ENCODE peak calls at places on chromosomes 6 and 20, in eight cellular contexts. P is adrenal gland; V is effector CD4-positive, alpha-beta T cell; Y is NCI-H226; B is GM19239; J is EL; T is Daoy; X is RWPE2. G is an unnamed sample.

GRCh38 chr6:129609635-129610034 is 100.3 kb downstream of the ARHGAP18 start:
- DNase-seq in P (no peak), V (no peak), Y (no peak), B (no peak), J (no peak), T (no peak), X (no peak), G (no peak)

GRCh38 chr6:153140299-153140698 is 9.2 kb upstream of the RGS17 start:
- DNase-seq in P (no peak), V (no peak), Y (no peak), B (no peak), J (no peak), T (no peak), X (no peak), G (no peak)

GRCh38 chr6:42644211-42644610 is 78.2 kb downstream of the PRPH2 start:
- DNase-seq in P (no peak), V (no peak), Y (no peak), B (no peak), J (no peak), T (no peak), X (no peak), G (no peak)

GRCh38 chr6:131756039-131756438 is 45.2 kb upstream of the CTAGE9 start:
- DNase-seq in P (no peak), V (no peak), Y (no peak), B (no peak), J (peak), T (no peak), X (no peak), G (no peak)

GRCh38 chr6:50653253-50653652 is 60.1 kb upstream of the TFAP2D start:
- DNase-seq in P (no peak), V (no peak), Y (no peak), B (no peak), J (no peak), T (no peak), X (no peak), G (no peak)

GRCh38 chr6:31763617-31763940 is 1.1 kb downstream of the SAPCD1 start:
- DNase-seq in P (no peak), V (no peak), Y (peak), B (no peak), J (peak), T (no peak), X (no peak), G (peak)

GRCh38 chr6:142850653-142851434 is 94.1 kb downstream of the HIVEP2 start:
- DNase-seq in P (no peak), V (peak), Y (peak), B (no peak), J (peak), T (peak), X (no peak), G (peak)

GRCh38 chr20:10040070-10040970 is 5.5 kb downstream of the ANKEF1 start:
- DNase-seq in P (no peak), V (no peak), Y (peak), B (no peak), J (peak), T (peak), X (no peak), G (peak)

GRCh38 chr20:41618807-41619294 is 674 bp upstream of the CHD6 start:
- DNase-seq in P (no peak), V (no peak), Y (no peak), B (no peak), J (peak), T (no peak), X (no peak), G (peak)

GRCh38 chr6:29926081-29926794 is 16.1 kb upstream of the HLA-A start:
- DNase-seq in P (no peak), V (no peak), Y (no peak), B (no peak), J (no peak), T (no peak), X (no peak), G (no peak)

GRCh38 chr6:14068133-14068532 is 49.4 kb upstream of the CD83 start:
- DNase-seq in P (no peak), V (no peak), Y (peak), B (no peak), J (peak), T (peak), X (no peak), G (peak)

GRCh38 chr6:28635547-28636158 is 110.0 kb downstream of the GPX5 start:
- DNase-seq in P (no peak), V (no peak), Y (no peak), B (no peak), J (no peak), T (peak), X (no peak), G (no peak)

GRCh38 chr20:3000852-3001523 is 42.4 kb upstream of the GNRH2 start:
- DNase-seq in P (no peak), V (no peak), Y (no peak), B (no peak), J (peak), T (peak), X (no peak), G (peak)

GRCh38 chr6:145137425-145137824 is 597.9 kb downstream of the EPM2A start:
- DNase-seq in P (no peak), V (no peak), Y (no peak), B (no peak), J (peak), T (no peak), X (no peak), G (no peak)

GRCh38 chr6:115773741-115774140 is 286.9 kb downstream of the FRK start:
- DNase-seq in P (no peak), V (no peak), Y (no peak), B (no peak), J (no peak), T (no peak), X (no peak), G (no peak)

GRCh38 chr6:22906091-22906549 is 336.8 kb downstream of the HDGFL1 start:
- DNase-seq in P (no peak), V (no peak), Y (peak), B (no peak), J (peak), T (peak), X (no peak), G (peak)

GRCh38 chr20:62782149-62782892 is 14.0 kb upstream of the MRGBP start:
- DNase-seq in P (no peak), V (no peak), Y (no peak), B (no peak), J (no peak), T (peak), X (no peak), G (no peak)

GRCh38 chr6:76771076-76771634 is 692.1 kb downstream of the HTR1B start:
- DNase-seq in P (peak), V (no peak), Y (peak), B (no peak), J (no peak), T (no peak), X (no peak), G (no peak)

GRCh38 chr6:34934516-34934915 is 45.5 kb downstream of the ANKS1A start:
- DNase-seq in P (peak), V (no peak), Y (peak), B (no peak), J (no peak), T (peak), X (no peak), G (peak)

GRCh38 chr6:119346450-119346849 is 3.1 kb downstream of the MAN1A1 start:
- DNase-seq in P (no peak), V (no peak), Y (no peak), B (no peak), J (no peak), T (no peak), X (no peak), G (no peak)

GRCh38 chr6:157428418-157429202 is 47.6 kb downstream of the ZDHHC14 start:
- DNase-seq in P (no peak), V (no peak), Y (peak), B (no peak), J (peak), T (peak), X (no peak), G (no peak)

GRCh38 chr6:126337323-126337722 is 2.6 kb upstream of the CENPW start:
- DNase-seq in P (peak), V (no peak), Y (peak), B (no peak), J (no peak), T (no peak), X (no peak), G (peak)

GRCh38 chr20:52708137-52708536 is 264.0 kb upstream of the TSHZ2 start:
- DNase-seq in P (no peak), V (no peak), Y (no peak), B (no peak), J (no peak), T (no peak), X (no peak), G (no peak)

GRCh38 chr6:169212436-169212835 is 41.2 kb downstream of the THBS2 start:
- DNase-seq in P (no peak), V (no peak), Y (no peak), B (no peak), J (no peak), T (no peak), X (no peak), G (no peak)

GRCh38 chr6:131173680-131174079 is 38.4 kb downstream of the AKAP7 start:
- DNase-seq in P (no peak), V (no peak), Y (no peak), B (no peak), J (peak), T (no peak), X (no peak), G (peak)

GRCh38 chr6:149079911-149080501 is 237.5 kb upstream of the TAB2 start:
- DNase-seq in P (peak), V (no peak), Y (no peak), B (no peak), J (peak), T (peak), X (peak), G (peak)

GRCh38 chr6:105711216-105711615 is 308.3 kb upstream of the PREP start:
- DNase-seq in P (no peak), V (no peak), Y (no peak), B (no peak), J (peak), T (no peak), X (no peak), G (peak)

GRCh38 chr6:89443658-89444057 is 10.7 kb downstream of the ANKRD6 start:
- DNase-seq in P (no peak), V (no peak), Y (no peak), B (no peak), J (no peak), T (no peak), X (no peak), G (no peak)

GRCh38 chr20:45892828-45893500 is 1.8 kb downstream of the CTSA start:
- DNase-seq in P (no peak), V (no peak), Y (no peak), B (no peak), J (no peak), T (no peak), X (peak), G (no peak)

G was measured in astrocyte.